ENCODE peak calls at places on chromosomes 3 and 15, in four cellular contexts. E is IMR-90, H is heart left ventricle, S is stomach. T is an unnamed sample.

GRCh38 chr15:49154799-49155109 is 645 bp downstream of the COPS2 start:
- DNase-seq in E (no peak), H (no peak), S (no peak), T (no peak)

GRCh38 chr3:54853573-54854404 is 74.1 kb downstream of the LRTM1 start:
- DNase-seq in E (peak; percentile 74), H (peak; percentile 84), S (peak; percentile 72), T (peak; percentile 64)

GRCh38 chr15:68578175-68578959 is 426 bp upstream of the CORO2B start:
- DNase-seq in E (peak; percentile 71), H (peak; percentile 88), S (peak; percentile 48), T (peak; percentile 16)

GRCh38 chr15:100113351-100114075 is 228.3 kb downstream of the ADAMTS17 start:
- DNase-seq in E (no peak), H (no peak), S (no peak), T (no peak)

GRCh38 chr15:45064386-45064785 is 41.4 kb downstream of the SORD start:
- DNase-seq in E (peak; percentile 45), H (no peak), S (peak; percentile 40), T (no peak)

GRCh38 chr3:126266291-126266840 is 86.0 kb upstream of the ALDH1L1 start:
- DNase-seq in E (peak; percentile 10), H (peak; percentile 85), S (peak; percentile 87), T (peak; percentile 60)

GRCh38 chr3:77256584-77257488 is 216.9 kb downstream of the ROBO2 start:
- DNase-seq in E (no peak), H (no peak), S (no peak), T (no peak)

GRCh38 chr15:52228928-52229327 is 37.7 kb upstream of the GNB5 start:
- DNase-seq in E (no peak), H (no peak), S (peak; percentile 58), T (no peak)

GRCh38 chr15:67992834-67993233 is 61.3 kb upstream of the PIAS1 start:
- DNase-seq in E (no peak), H (no peak), S (peak; percentile 45), T (no peak)

GRCh38 chr3:14926592-14926991 is 20.8 kb upstream of the NR2C2 start:
- DNase-seq in E (no peak), H (no peak), S (no peak), T (no peak)

GRCh38 chr3:51718547-51719412 is 11.9 kb downstream of the GRM2 start:
- DNase-seq in E (peak; percentile 20), H (no peak), S (peak; percentile 81), T (no peak)

GRCh38 chr3:184693011-184693975 is 18.6 kb downstream of the MAGEF1 start:
- DNase-seq in E (no peak), H (no peak), S (no peak), T (no peak)

GRCh38 chr3:30728143-30728542 is 121.7 kb downstream of the TGFBR2 start:
- DNase-seq in E (no peak), H (peak; percentile 51), S (no peak), T (no peak)

GRCh38 chr3:62007036-62007435 is 366.3 kb downstream of the FEZF2 start:
- DNase-seq in E (peak; percentile 5), H (no peak), S (no peak), T (no peak)

GRCh38 chr3:10594915-10595314 is 89.5 kb upstream of the ATP2B2 start:
- DNase-seq in E (peak; percentile 53), H (no peak), S (no peak), T (no peak)

GRCh38 chr3:143121240-143122088 is 1.9 kb downstream of the CHST2 start:
- DNase-seq in E (peak; percentile 55), H (peak; percentile 77), S (peak; percentile 26), T (peak; percentile 12)

GRCh38 chr3:7025581-7026300 is 164.8 kb downstream of the GRM7 start:
- DNase-seq in E (no peak), H (no peak), S (no peak), T (no peak)

GRCh38 chr3:170423001-170423615 is 4.4 kb downstream of the CLDN11 start:
- DNase-seq in E (no peak), H (no peak), S (no peak), T (no peak)

GRCh38 chr15:58538225-58538731 is 106.5 kb downstream of the LIPC start:
- DNase-seq in E (no peak), H (no peak), S (no peak), T (no peak)

GRCh38 chr3:30156586-30157498 is 449.6 kb upstream of the TGFBR2 start:
- DNase-seq in E (peak; percentile 37), H (no peak), S (no peak), T (no peak)

GRCh38 chr3:136396916-136397315 is 146.8 kb downstream of the PCCB start:
- DNase-seq in E (peak; percentile 73), H (no peak), S (no peak), T (no peak)

GRCh38 chr15:31297880-31298456 is 28.7 kb upstream of the KLF13 start:
- DNase-seq in E (no peak), H (no peak), S (peak; percentile 69), T (no peak)

GRCh38 chr3:98893740-98894139 is 7.8 kb downstream of the DCBLD2 start:
- DNase-seq in E (peak; percentile 28), H (no peak), S (no peak), T (no peak)

GRCh38 chr3:192887701-192888100 is 30.0 kb downstream of the MB21D2 start:
- DNase-seq in E (no peak), H (no peak), S (no peak), T (no peak)

GRCh38 chr15:76196949-76197315 is 114.3 kb downstream of the ETFA start:
- DNase-seq in E (no peak), H (no peak), S (no peak), T (no peak)

GRCh38 chr3:23100106-23100505 is 103.0 kb upstream of the UBE2E2 start:
- DNase-seq in E (no peak), H (no peak), S (no peak), T (no peak)

DNA sequence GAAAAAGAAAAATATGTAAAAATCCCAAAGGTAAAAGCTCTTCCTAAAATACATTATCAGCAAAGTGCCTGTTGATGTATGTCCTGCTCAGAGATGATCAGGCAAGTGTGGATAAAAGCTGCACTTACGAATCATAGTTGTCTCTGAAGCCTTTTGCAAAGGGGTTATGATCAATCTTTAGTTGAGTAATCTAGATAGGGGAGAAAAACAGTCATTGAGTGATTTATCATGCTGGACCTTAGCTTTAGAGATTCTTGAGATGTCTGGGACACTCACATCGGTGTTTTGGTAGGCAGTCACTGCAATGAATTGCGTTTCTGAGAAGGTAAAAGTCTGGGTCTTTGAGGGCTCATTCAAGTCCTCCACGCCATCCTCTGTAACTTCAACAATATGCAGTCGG is 3.7 kb downstream of the EOMES start:
- DNase-seq in E (no peak), H (no peak), S (no peak), T (no peak)
- H3K27me3 ChIP-seq in E (peaks cover 90% of the 10 kb centered on the region), H (peaks cover 100% of the 10 kb centered on the region), S (peaks cover 23% of the 10 kb centered on the region), T (peaks cover 6% of the 10 kb centered on the region)

GRCh38 chr15:57143511-57144078 is 225.2 kb downstream of the TCF12 start:
- DNase-seq in E (no peak), H (no peak), S (no peak), T (no peak)

GRCh38 chr15:57135800-57136199 is 217.4 kb downstream of the TCF12 start:
- DNase-seq in E (no peak), H (no peak), S (no peak), T (no peak)

GRCh38 chr15:57133127-57133968 is 214.9 kb downstream of the TCF12 start:
- DNase-seq in E (peak; percentile 34), H (no peak), S (no peak), T (no peak)

GRCh38 chr15:57134877-57135276 is 216.4 kb downstream of the TCF12 start:
- DNase-seq in E (no peak), H (no peak), S (no peak), T (no peak)

DNA sequence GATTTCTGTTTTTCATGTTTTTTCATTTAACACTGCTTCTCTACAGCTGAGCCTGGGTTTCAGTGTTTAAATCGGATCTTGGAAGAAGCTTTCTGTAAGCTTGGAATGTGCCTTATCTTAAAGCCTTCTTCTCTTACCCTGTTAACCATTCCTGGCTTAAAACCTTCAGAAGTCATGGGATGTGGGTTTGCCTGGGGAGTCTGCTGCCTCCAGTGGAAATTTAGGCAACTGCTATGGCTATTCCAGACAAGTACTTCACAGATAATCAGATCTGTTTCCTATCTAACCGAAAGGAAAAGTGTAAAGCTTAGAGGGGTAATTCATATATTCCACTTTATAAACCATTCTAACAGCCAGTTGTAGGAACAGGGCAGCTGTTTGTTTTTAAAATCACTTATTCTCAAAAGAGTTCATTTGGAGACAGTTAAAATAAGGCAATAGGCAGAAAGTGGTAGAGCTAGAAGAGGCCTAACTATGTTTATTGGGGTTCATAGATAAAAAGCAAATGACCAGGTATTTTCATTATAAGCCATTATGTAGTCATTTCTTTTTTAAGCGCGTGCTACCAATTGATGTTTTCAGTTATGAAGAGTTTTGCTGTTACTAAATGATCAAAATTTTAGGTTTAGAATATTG is 219.9 kb downstream of the TCF12 start:
- DNase-seq in E (peak; percentile 82), H (no peak), S (peak; percentile 31), T (no peak)
- H3K4me1 ChIP-seq in E (peaks cover 3% of the 10 kb centered on the region), H (peaks cover 6% of the 10 kb centered on the region), S (peaks cover 24% of the 10 kb centered on the region), T (no peaks in the 10 kb centered on the region)

DNA sequence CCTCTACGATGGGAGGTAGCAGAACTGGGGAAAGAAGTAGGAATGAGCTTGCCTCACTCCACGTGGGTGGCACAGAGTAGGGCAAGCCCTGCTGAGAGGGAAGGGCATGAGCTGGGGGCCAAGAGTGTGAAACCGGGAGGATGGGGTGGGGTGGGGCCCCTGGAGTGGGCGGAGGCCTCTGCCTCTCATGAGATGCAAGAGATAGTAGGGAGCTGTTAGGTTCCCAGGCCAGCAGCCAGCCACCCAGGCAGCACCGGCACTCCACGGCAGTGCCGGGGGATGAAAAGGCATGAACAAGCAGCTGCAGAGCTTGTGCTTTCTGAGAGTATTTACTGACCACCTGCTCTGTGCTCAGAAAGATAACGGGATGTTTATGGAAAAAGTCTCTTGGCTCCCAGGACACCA is 24.4 kb upstream of the PLA2G4E start:
- DNase-seq in E (no peak), H (no peak), S (no peak), T (no peak)
- H3K27me3 ChIP-seq in E (peaks cover 70% of the 10 kb centered on the region), H (no peaks in the 10 kb centered on the region), S (no peaks in the 10 kb centered on the region), T (no peaks in the 10 kb centered on the region)

DNA sequence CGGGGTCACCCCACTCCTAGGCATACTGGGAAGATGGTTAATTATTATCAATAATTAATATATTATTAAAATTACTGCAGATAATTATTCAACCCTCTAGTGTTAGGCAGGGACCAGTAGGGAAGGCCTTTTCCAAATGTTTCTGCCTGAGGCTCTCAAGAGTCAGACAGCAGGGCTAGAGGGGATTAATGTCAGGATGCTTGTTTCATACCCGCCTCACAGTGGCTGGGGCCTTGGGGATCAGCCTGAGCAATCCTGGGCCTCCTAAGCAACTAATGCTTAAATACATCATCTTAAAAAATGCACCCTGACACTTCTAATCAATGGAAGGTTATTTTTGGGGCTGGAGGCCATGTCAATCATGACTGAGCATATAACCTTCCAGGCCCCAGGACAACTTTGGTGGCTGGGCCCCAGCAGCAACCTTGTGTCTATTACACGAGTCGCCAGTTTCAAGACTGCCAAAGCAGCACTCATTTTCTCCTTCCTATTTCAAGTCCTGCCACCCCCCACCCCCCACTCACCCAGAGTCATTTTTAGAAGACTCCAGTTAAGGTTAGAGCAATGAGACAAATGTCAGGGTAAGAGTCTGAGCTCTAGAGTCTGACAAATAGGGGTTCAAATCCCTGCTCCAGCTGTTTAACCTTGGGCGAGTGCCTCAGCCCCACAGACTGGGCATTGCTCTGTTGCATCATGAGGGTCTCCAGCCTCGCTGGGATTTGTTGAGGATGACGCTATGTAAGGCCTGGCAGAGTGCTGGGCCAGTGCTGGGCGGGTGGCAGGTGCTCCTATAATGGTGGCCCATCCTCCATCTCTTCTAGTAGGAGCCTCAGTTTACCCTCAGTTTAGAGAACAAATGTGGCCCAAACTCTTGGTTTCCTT is 6.1 kb downstream of the AMOTL2 start:
- DNase-seq in E (no peak), H (no peak), S (no peak), T (no peak)
- H3K4me1 ChIP-seq in E (peaks cover 72% of the 10 kb centered on the region), H (peaks cover 83% of the 10 kb centered on the region), S (peaks cover 100% of the 10 kb centered on the region), T (peaks cover 26% of the 10 kb centered on the region)